ENCODE peak calls at places on chromosomes 13 and 19, in eight cellular contexts. C is heart left ventricle, F is right lobe of liver, Q is body of pancreas, W is K562, I is upper lobe of left lung, N is IMR-90, J is GM12878. O is an unnamed sample.

GRCh38 chr19:2982983-2983350 is 5.6 kb downstream of the TLE6 start:
- ATAC-seq in W (no peak), N (peak), I (peak), C (peak), F (peak), Q (peak), J (no peak), O (peak)

GRCh38 chr19:48319647-48320537 is 5.5 kb upstream of the EMP3 start:
- ATAC-seq in J (peak), Q (peak), W (peak), F (peak), N (peak), I (peak), C (peak), O (no peak)

GRCh38 chr19:47762615-47763308 is 15.7 kb upstream of the SELENOW start:
- ATAC-seq in I (no peak), F (peak), W (no peak), J (no peak), N (no peak), Q (no peak), C (peak), O (peak)

GRCh38 chr19:49852631-49853126 is 1.7 kb downstream of the PTOV1 start:
- ATAC-seq in W (no peak), J (no peak), F (no peak), N (no peak), Q (no peak), C (no peak), I (no peak), O (no peak)

GRCh38 chr13:114005206-114005720 is 31.4 kb upstream of the C13orf46 start:
- ATAC-seq in J (no peak), Q (no peak), C (no peak), W (peak), I (peak), N (peak), F (peak), O (no peak)

GRCh38 chr19:38665950-38666661 is 18.7 kb downstream of the ACTN4 start:
- ATAC-seq in C (peak), J (no peak), I (peak), W (no peak), F (peak), N (peak), Q (peak), O (peak)

GRCh38 chr19:16613841-16614240 is 14.2 kb downstream of the MED26 start:
- ATAC-seq in C (no peak), J (no peak), I (no peak), W (no peak), Q (no peak), F (no peak), N (no peak), O (no peak)

GRCh38 chr19:49515767-49516166 is 3.3 kb downstream of the FCGRT start:
- ATAC-seq in W (no peak), Q (no peak), I (peak), F (peak), J (peak), C (peak), N (no peak), O (peak)

GRCh38 chr13:113417008-113417735 is 36.1 kb downstream of the ADPRHL1 start:
- ATAC-seq in J (no peak), N (no peak), F (no peak), C (peak), Q (no peak), I (no peak), W (no peak), O (no peak)

GRCh38 chr13:94464771-94465170 is 14.7 kb downstream of the DCT start:
- ATAC-seq in N (no peak), W (peak), Q (no peak), I (no peak), J (no peak), C (no peak), F (no peak), O (no peak)

GRCh38 chr13:78595819-78596700 is 7.3 kb downstream of the POU4F1 start:
- ATAC-seq in I (peak), J (no peak), F (peak), Q (no peak), C (no peak), N (peak), W (no peak), O (no peak)

GRCh38 chr19:47227347-47228167 is 3.4 kb downstream of the BBC3 start:
- ATAC-seq in C (peak), I (peak), F (peak), J (peak), N (peak), W (peak), Q (peak), O (peak)

GRCh38 chr19:42191855-42192254 is 25.6 kb downstream of the DEDD2 start:
- ATAC-seq in I (peak), Q (peak), W (no peak), N (no peak), J (no peak), F (no peak), C (no peak), O (no peak)

GRCh38 chr19:30450101-30450500 is 77.9 kb downstream of the ZNF536 start:
- ATAC-seq in Q (peak), C (peak), F (peak), I (peak), J (no peak), W (no peak), N (no peak), O (peak)

DNA sequence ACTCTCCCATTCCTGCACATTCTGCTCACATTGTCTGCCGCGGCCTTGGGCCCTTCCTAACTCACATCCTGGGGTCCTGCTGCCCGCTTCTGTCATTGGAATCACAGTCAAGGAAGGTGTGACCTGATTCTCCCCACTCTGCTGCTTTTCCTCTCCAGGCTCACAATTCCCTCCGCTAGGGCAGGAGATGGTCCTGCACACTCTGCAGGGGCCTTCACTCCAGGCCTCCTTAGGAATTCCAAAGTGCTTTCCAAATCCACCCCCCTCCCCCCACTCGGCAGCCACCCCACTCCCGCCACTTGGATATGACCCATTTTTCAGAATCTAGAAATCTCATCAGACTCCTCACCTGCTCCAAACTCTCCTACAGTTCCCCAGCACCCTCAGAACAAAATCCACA is 3.1 kb upstream of the SLC5A5 start:
- ATAC-seq in J (no peak), W (no peak), N (no peak), I (no peak), Q (no peak), C (no peak), F (no peak), O (no peak)
- TF ChIP-seq POLR2A in J (no peak), W (no peak), N (no peak), I (no peak), Q (no peak), C (no peak), F (no peak), O (no peak)

GRCh38 chr13:20703785-20704458 is 423 bp downstream of the IL17D start:
- ATAC-seq in I (peak), W (peak), F (peak), J (peak), N (peak), C (peak), Q (peak), O (peak)

GRCh38 chr13:20700288-20700687 is 3.2 kb upstream of the IL17D start:
- ATAC-seq in Q (no peak), W (no peak), C (no peak), J (no peak), I (no peak), N (no peak), F (no peak), O (no peak)

GRCh38 chr13:20702530-20702929 is 969 bp upstream of the IL17D start:
- ATAC-seq in F (no peak), I (peak), Q (no peak), W (no peak), J (no peak), N (no peak), C (no peak), O (no peak)

GRCh38 chr13:20704459-20705069 is 1.1 kb downstream of the IL17D start:
- ATAC-seq in N (no peak), J (peak), Q (no peak), C (no peak), W (peak), I (no peak), F (peak), O (no peak)

GRCh38 chr13:20702945-20703784 is at the start of gene IL17D:
- ATAC-seq in J (peak), N (peak), I (peak), F (peak), W (peak), Q (peak), C (peak), O (peak)
- TF ChIP-seq CTCF in J (no peak), N (no peak), I (no peak), F (no peak), W (no peak), Q (no peak), C (no peak), O (no peak)

GRCh38 chr19:12194827-12195500 is 32.1 kb downstream of the ZNF136 start:
- ATAC-seq in J (no peak), C (peak), I (peak), W (no peak), N (peak), Q (peak), F (peak), O (peak)
- H3K4me3 ChIP-seq in J (no peak), C (peak), I (peak), W (no peak), N (peak), Q (peak), F (peak), O (peak)

GRCh38 chr19:7833225-7834156 is 3.5 kb downstream of the EVI5L start:
- ATAC-seq in N (no peak), I (peak), J (no peak), F (no peak), Q (no peak), C (peak), W (no peak), O (no peak)
- TF ChIP-seq POLR2A in N (no peak), I (no peak), J (no peak), F (no peak), Q (no peak), C (no peak), W (no peak), O (no peak)